ENCODE peak calls at places on chromosomes 2 and 18, in nine cellular contexts. One of them, this sample, is unnamed.

GRCh38 chr18:79698668-79699335 is 19.2 kb downstream of the CTDP1 start:
- DNase-seq in NCI-H2171: no peak
- DNase-seq in GM20000: no peak
- DNase-seq in CD8-positive, alpha-beta memory T cell: no peak
- DNase-seq in 8988T: no peak
- DNase-seq in neuronal stem cell: no peak
- DNase-seq in stimulated activated CD8-positive, alpha-beta memory T cell treated with anti-CD3 and anti-CD28 coated beads, Interleukin-15, amount 100 ng/mL, for 24 hours: no peak
- DNase-seq in KBM-7: no peak
- DNase-seq in HFFc6: peak
- DNase-seq in this sample: peak

GRCh38 chr2:181073896-181074295 is 93.5 kb downstream of the UBE2E3 start:
- DNase-seq in NCI-H2171: no peak
- DNase-seq in GM20000: no peak
- DNase-seq in CD8-positive, alpha-beta memory T cell: no peak
- DNase-seq in 8988T: no peak
- DNase-seq in neuronal stem cell: no peak
- DNase-seq in stimulated activated CD8-positive, alpha-beta memory T cell treated with anti-CD3 and anti-CD28 coated beads, Interleukin-15, amount 100 ng/mL, for 24 hours: no peak
- DNase-seq in KBM-7: no peak
- DNase-seq in HFFc6: no peak
- DNase-seq in this sample: peak

GRCh38 chr2:238059505-238059904 is 1.3 kb upstream of the SCLY start:
- DNase-seq in NCI-H2171: no peak
- DNase-seq in GM20000: no peak
- DNase-seq in CD8-positive, alpha-beta memory T cell: no peak
- DNase-seq in 8988T: no peak
- DNase-seq in neuronal stem cell: no peak
- DNase-seq in stimulated activated CD8-positive, alpha-beta memory T cell treated with anti-CD3 and anti-CD28 coated beads, Interleukin-15, amount 100 ng/mL, for 24 hours: no peak
- DNase-seq in KBM-7: no peak
- DNase-seq in HFFc6: no peak
- DNase-seq in this sample: no peak

GRCh38 chr2:56376699-56377665 is 193.2 kb downstream of the CCDC85A start:
- DNase-seq in NCI-H2171: no peak
- DNase-seq in GM20000: no peak
- DNase-seq in CD8-positive, alpha-beta memory T cell: no peak
- DNase-seq in 8988T: no peak
- DNase-seq in neuronal stem cell: no peak
- DNase-seq in stimulated activated CD8-positive, alpha-beta memory T cell treated with anti-CD3 and anti-CD28 coated beads, Interleukin-15, amount 100 ng/mL, for 24 hours: no peak
- DNase-seq in KBM-7: no peak
- DNase-seq in HFFc6: peak
- DNase-seq in this sample: peak

GRCh38 chr2:125386074-125386473 is 1269.9 kb upstream of the GYPC start:
- DNase-seq in NCI-H2171: no peak
- DNase-seq in GM20000: no peak
- DNase-seq in CD8-positive, alpha-beta memory T cell: no peak
- DNase-seq in 8988T: no peak
- DNase-seq in neuronal stem cell: no peak
- DNase-seq in stimulated activated CD8-positive, alpha-beta memory T cell treated with anti-CD3 and anti-CD28 coated beads, Interleukin-15, amount 100 ng/mL, for 24 hours: no peak
- DNase-seq in KBM-7: no peak
- DNase-seq in HFFc6: no peak
- DNase-seq in this sample: no peak

GRCh38 chr2:180519276-180519675 is 461.1 kb upstream of the UBE2E3 start:
- DNase-seq in NCI-H2171: no peak
- DNase-seq in GM20000: no peak
- DNase-seq in CD8-positive, alpha-beta memory T cell: no peak
- DNase-seq in 8988T: no peak
- DNase-seq in neuronal stem cell: no peak
- DNase-seq in stimulated activated CD8-positive, alpha-beta memory T cell treated with anti-CD3 and anti-CD28 coated beads, Interleukin-15, amount 100 ng/mL, for 24 hours: no peak
- DNase-seq in KBM-7: no peak
- DNase-seq in HFFc6: peak
- DNase-seq in this sample: peak

GRCh38 chr18:23718731-23719130 is 29.5 kb downstream of the LAMA3 start:
- DNase-seq in NCI-H2171: no peak
- DNase-seq in GM20000: no peak
- DNase-seq in CD8-positive, alpha-beta memory T cell: no peak
- DNase-seq in 8988T: no peak
- DNase-seq in neuronal stem cell: no peak
- DNase-seq in stimulated activated CD8-positive, alpha-beta memory T cell treated with anti-CD3 and anti-CD28 coated beads, Interleukin-15, amount 100 ng/mL, for 24 hours: no peak
- DNase-seq in KBM-7: no peak
- DNase-seq in HFFc6: no peak
- DNase-seq in this sample: peak

GRCh38 chr2:220703279-220703678 is 868.8 kb downstream of the EPHA4 start:
- DNase-seq in NCI-H2171: no peak
- DNase-seq in GM20000: no peak
- DNase-seq in CD8-positive, alpha-beta memory T cell: no peak
- DNase-seq in 8988T: no peak
- DNase-seq in neuronal stem cell: no peak
- DNase-seq in stimulated activated CD8-positive, alpha-beta memory T cell treated with anti-CD3 and anti-CD28 coated beads, Interleukin-15, amount 100 ng/mL, for 24 hours: no peak
- DNase-seq in KBM-7: no peak
- DNase-seq in HFFc6: peak
- DNase-seq in this sample: peak

GRCh38 chr2:232920055-232920454 is 50.0 kb downstream of the SNORC start:
- DNase-seq in NCI-H2171: no peak
- DNase-seq in GM20000: no peak
- DNase-seq in CD8-positive, alpha-beta memory T cell: no peak
- DNase-seq in 8988T: no peak
- DNase-seq in neuronal stem cell: no peak
- DNase-seq in stimulated activated CD8-positive, alpha-beta memory T cell treated with anti-CD3 and anti-CD28 coated beads, Interleukin-15, amount 100 ng/mL, for 24 hours: no peak
- DNase-seq in KBM-7: no peak
- DNase-seq in HFFc6: no peak
- DNase-seq in this sample: no peak

GRCh38 chr2:162989507-162989906 is 150.9 kb upstream of the KCNH7 start:
- DNase-seq in NCI-H2171: peak
- DNase-seq in GM20000: no peak
- DNase-seq in CD8-positive, alpha-beta memory T cell: no peak
- DNase-seq in 8988T: no peak
- DNase-seq in neuronal stem cell: no peak
- DNase-seq in stimulated activated CD8-positive, alpha-beta memory T cell treated with anti-CD3 and anti-CD28 coated beads, Interleukin-15, amount 100 ng/mL, for 24 hours: no peak
- DNase-seq in KBM-7: no peak
- DNase-seq in HFFc6: no peak
- DNase-seq in this sample: no peak

This sample was measured in EH.